ENCODE peak calls at places on chromosome 5, in four cellular contexts. B, T, Z and X are unnamed samples.

GRCh38 chr5:59829389-59829788 is 64.1 kb downstream of the PDE4D start:
- DNase-seq in T (no peak), Z (no peak), B (no peak), X (no peak)

GRCh38 chr5:100706796-100707195 is 171.6 kb downstream of the FAM174A start:
- DNase-seq in B (no peak), Z (no peak), T (no peak), X (no peak)

GRCh38 chr5:83029912-83030311 is 47.3 kb downstream of the TMEM167A start:
- DNase-seq in T (no peak), Z (no peak), B (no peak), X (no peak)

GRCh38 chr5:178413992-178414391 is 176.2 kb downstream of the COL23A1 start:
- DNase-seq in B (no peak), Z (no peak), T (no peak), X (no peak)

GRCh38 chr5:178207917-178208280 is 3.6 kb downstream of the HNRNPAB start:
- DNase-seq in T (no peak), Z (no peak), B (no peak), X (no peak)

GRCh38 chr5:138569759-138570158 is 5.4 kb downstream of the HSPA9 start:
- DNase-seq in B (no peak), Z (no peak), T (no peak), X (no peak)

GRCh38 chr5:158942217-158942616 is 157.5 kb downstream of the EBF1 start:
- DNase-seq in T (no peak), Z (no peak), B (no peak), X (no peak)

GRCh38 chr5:54883374-54884194 is 101.8 kb downstream of the ESM1 start:
- DNase-seq in B (no peak), Z (peak), T (peak), X (no peak)

GRCh38 chr5:4879693-4880303 is 260.3 kb upstream of the ADAMTS16 start:
- DNase-seq in Z (peak), B (peak), T (peak), X (peak)

GRCh38 chr5:53127107-53127506 is 17.6 kb upstream of the MOCS2 start:
- DNase-seq in B (no peak), Z (no peak), T (no peak), X (no peak)

GRCh38 chr5:10441083-10441991 is at the start of gene ROPN1L:
- DNase-seq in Z (peak), B (peak), T (peak), X (peak)

GRCh38 chr5:65612298-65612907 is 11.7 kb downstream of the TRIM23 start:
- DNase-seq in T (no peak), B (no peak), Z (no peak), X (no peak)

GRCh38 chr5:115840825-115841224 is 540 bp downstream of the ATG12 start:
- DNase-seq in B (no peak), Z (no peak), T (no peak), X (no peak)

GRCh38 chr5:133026664-133027153 is 360 bp upstream of the ZCCHC10 start:
- DNase-seq in B (peak), Z (no peak), T (no peak), X (no peak)

GRCh38 chr5:78651468-78651867 is 2.9 kb upstream of the LHFPL2 start:
- DNase-seq in Z (no peak), T (no peak), B (no peak), X (no peak)

GRCh38 chr5:3197237-3197636 is 398.4 kb upstream of the IRX1 start:
- DNase-seq in Z (no peak), B (no peak), T (no peak), X (no peak)

GRCh38 chr5:79653843-79654242 is 35.8 kb upstream of the CMYA5 start:
- DNase-seq in T (no peak), Z (no peak), B (no peak), X (no peak)

GRCh38 chr5:135842737-135843136 is 8.3 kb downstream of the SLC25A48 start:
- DNase-seq in Z (no peak), T (no peak), B (no peak), X (no peak)

GRCh38 chr5:57476743-57477142 is 5.9 kb downstream of the ACTBL2 start:
- DNase-seq in Z (no peak), T (no peak), B (no peak), X (no peak)

GRCh38 chr5:89053547-89053946 is 170.6 kb upstream of the MEF2C start:
- DNase-seq in B (no peak), Z (no peak), T (no peak), X (no peak)

DNA sequence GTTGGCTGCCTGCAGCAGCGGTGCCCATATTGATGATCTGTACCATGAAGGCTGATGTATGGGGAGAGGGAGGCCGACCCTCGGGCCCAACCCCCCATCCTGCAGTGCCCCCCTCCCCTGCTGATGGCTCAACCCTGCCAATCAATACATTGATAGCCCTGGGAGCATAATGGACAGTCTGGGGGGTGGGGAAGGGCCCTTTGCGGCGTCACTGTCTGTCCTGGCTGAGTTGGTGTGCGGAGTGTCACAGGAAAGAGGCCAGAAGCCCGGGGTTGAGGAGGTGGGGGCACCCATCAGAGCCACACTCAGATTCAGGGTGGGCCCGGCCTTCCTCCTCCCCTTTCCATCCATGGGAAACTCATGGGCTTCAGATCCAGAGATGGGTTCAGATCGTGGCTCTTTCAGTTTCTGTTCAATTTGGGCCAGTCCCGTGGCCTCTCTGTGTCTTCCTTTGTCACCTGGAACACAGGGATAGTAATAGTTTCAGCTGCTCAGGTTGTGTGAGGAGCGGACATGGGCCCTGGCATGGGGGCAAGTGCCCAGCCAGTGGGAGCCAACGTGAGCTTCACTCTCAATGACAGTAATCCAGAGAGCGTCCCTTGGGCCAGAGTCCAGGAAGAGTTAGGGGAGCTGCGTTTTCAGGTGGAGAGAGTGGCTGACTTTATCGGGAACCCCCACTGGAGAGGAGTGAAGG is 9.5 kb downstream of the FGF18 start:
- DNase-seq in B (no peak), Z (no peak), T (no peak), X (no peak)
- TF ChIP-seq HMGXB4 in B (no peak), Z (no peak), T (no peak), X (no peak)

GRCh38 chr5:150640311-150641005 is at the start of gene SYNPO:
- DNase-seq in T (peak), B (peak), Z (no peak), X (peak)

GRCh38 chr5:150642567-150642927 is 2.1 kb downstream of the SYNPO start:
- DNase-seq in T (no peak), B (peak), Z (no peak), X (peak)

GRCh38 chr5:150639751-150640150 is 709 bp upstream of the SYNPO start:
- DNase-seq in Z (no peak), B (no peak), T (no peak), X (no peak)

GRCh38 chr5:150641826-150642566 is 1.5 kb downstream of the SYNPO start:
- DNase-seq in B (no peak), Z (no peak), T (no peak), X (no peak)

GRCh38 chr5:150641006-150641570 is 628 bp downstream of the SYNPO start:
- DNase-seq in T (no peak), Z (no peak), B (peak), X (peak)
- TF ChIP-seq HMGXB4 in T (no peak), Z (no peak), B (no peak), X (no peak)

GRCh38 chr5:175321927-175322532 is 122.0 kb downstream of the DRD1 start:
- DNase-seq in Z (peak), B (peak), T (peak), X (peak)
- TF ChIP-seq HMGXB4 in Z (no peak), B (no peak), T (no peak), X (no peak)

GRCh38 chr5:33257807-33258491 is 182.8 kb upstream of the TARS1 start:
- DNase-seq in T (no peak), Z (no peak), B (no peak), X (no peak)

GRCh38 chr5:33261747-33262146 is 179.0 kb upstream of the TARS1 start:
- DNase-seq in T (no peak), B (no peak), Z (no peak), X (no peak)

GRCh38 chr5:33258553-33258952 is 182.2 kb upstream of the TARS1 start:
- DNase-seq in B (no peak), Z (no peak), T (no peak), X (no peak)

GRCh38 chr5:33260098-33260497 is 180.7 kb upstream of the TARS1 start:
- DNase-seq in Z (no peak), B (no peak), T (no peak), X (no peak)

DNA sequence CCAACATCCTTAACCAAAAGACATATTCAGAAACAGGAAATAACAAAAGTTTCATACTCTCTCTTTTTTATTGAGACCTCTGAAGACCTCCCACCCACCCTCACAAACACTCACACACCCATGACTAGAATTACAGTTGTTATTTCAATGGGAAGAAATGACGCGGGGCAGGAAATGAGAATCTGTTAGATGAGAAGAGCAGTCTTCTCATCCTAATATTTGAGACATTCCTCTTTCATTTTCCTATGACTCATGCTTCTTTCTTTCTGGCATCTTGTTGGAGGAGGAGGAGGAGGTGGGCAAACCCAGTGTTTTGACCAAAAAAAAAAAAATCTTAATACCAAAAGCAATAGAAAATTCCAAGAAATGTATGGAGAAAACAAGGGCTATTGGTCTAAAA is 179.5 kb upstream of the TARS1 start:
- DNase-seq in Z (no peak), T (no peak), B (no peak), X (no peak)
- TF ChIP-seq HMGXB4 in Z (no peak), T (no peak), B (no peak), X (no peak)

GRCh38 chr5:125272364-125272763 is 525.9 kb upstream of the ZNF608 start:
- DNase-seq in T (no peak), Z (no peak), B (no peak), X (no peak)
- TF ChIP-seq HMGXB4 in T (no peak), Z (no peak), B (no peak), X (no peak)

DNA sequence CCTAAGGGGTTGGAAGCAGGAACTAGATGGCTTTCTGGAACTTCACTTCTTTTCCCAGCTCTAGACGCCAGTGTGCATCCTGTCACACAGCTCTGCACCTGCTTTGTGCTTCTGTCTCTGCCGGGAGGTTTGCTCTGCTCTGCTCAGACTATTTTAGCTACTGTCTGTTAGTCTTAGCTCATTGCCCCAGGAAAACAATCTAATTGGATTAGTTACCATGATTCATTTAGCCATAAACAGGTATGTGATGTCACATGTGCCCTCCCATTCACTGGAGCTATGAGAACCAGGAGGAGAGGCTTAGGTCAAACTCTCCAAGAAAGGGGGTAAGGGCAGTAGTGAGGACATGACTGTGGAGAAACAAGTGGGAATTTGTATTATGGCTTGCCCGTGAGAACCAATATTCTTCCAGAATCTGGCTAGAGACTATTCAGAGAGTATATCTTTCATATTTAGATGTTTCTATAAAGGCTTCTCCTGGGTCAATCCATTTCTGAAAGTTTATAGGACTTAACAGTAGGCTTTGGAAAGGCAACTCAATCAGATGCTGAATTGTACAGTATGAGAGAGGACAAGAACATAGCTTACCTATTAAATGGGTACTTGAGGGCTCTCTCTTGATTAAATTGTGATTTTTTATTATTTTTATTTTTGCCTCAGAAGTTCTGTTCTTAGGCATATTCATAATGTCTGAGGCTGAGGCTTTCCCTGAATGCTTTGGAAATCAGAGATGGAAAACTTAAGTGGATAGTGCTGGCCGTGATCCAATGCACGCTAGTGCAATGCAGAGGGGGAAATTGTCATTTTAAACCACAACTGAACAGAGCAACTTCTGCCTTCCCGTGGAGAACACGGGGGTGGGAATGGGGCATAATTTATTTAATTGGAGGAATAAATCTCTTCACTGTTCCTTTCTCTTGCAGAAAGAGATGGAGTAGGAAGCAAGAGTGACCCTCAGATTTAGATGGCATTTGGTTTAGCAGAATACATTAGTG is 22.6 kb upstream of the NREP start:
- DNase-seq in T (no peak), Z (no peak), B (no peak), X (no peak)
- TF ChIP-seq HMGXB4 in T (no peak), Z (no peak), B (no peak), X (no peak)

DNA sequence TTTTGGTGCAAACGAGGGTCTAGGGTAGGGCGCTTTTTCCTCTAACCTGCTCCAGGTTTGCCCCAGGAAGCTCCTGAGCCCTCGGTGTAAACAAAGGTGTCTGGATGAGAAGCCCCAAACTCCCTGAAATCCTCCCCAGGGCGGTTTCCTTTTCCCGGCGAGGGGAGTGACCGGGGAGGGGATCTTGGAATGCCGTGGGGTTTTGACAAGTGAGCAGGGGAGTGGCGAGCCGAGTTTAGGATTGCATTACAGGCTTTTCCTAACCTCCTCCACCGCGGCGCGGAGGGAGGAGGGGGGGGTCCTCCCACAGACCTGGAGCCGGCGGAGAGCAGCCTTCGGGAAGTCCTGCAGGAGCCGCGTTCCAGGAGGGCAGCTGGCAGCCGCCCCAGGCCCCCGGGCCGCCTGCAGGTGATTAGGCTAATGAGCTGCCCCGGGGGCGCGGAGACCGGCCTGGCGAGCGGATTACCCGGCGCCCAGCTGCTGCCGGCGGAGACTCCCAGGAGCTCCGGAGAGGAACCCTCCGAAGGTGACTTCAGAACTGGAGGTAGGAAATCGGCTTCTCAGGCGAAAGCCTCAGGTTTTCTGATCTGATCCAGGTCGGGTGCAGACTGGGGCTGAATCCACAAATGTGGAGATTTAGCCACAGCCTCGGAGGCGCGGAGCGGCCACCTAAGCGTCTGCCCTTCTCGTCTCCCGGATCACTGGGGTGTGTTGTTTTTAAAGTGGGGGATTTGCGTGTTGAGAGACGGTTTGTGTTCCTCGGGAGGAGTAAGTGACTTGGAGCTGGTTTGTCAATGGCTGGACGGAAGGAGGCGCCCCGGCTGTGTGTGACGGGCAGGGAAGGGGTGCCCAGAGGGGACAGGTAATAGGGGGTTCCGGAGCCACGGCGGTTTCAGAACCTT is 215.9 kb downstream of the PDZD2 start:
- DNase-seq in Z (peak), T (no peak), B (peak), X (no peak)
- TF ChIP-seq HMGXB4 in Z (no peak), T (no peak), B (no peak), X (no peak)